ENCODE peak calls at places on chromosomes 16 and 17, in four cellular contexts. S is dorsolateral prefrontal cortex, Y is adrenal gland, L is foreskin keratinocyte. G is an unnamed sample.

GRCh38 chr17:45108595-45109521 is 23.5 kb downstream of the PLCD3 start:
- DNase-seq in S (no peak), L (no peak), Y (no peak), G (no peak)

GRCh38 chr16:11796227-11797165 is 562 bp downstream of the ZC3H7A start:
- DNase-seq in S (peak; percentile 32), L (no peak), Y (peak; percentile 70), G (no peak)

GRCh38 chr17:59331929-59332889 is 754 bp downstream of the YPEL2 start:
- DNase-seq in L (no peak), Y (peak; percentile 59), S (no peak), G (no peak)

GRCh38 chr17:30278032-30278431 is 13.7 kb downstream of the BLMH start:
- DNase-seq in L (no peak), Y (peak; percentile 38), S (no peak), G (no peak)

GRCh38 chr17:22411185-22411784 is 719.0 kb downstream of the KCNJ18 start:
- DNase-seq in L (no peak), S (no peak), Y (no peak), G (no peak)

GRCh38 chr16:3819741-3820724 is 60.5 kb downstream of the CREBBP start:
- DNase-seq in Y (peak; percentile 45), L (peak; percentile 86), S (no peak), G (no peak)

GRCh38 chr16:87791295-87792204 is 25.8 kb upstream of the KLHDC4 start:
- DNase-seq in L (no peak), Y (no peak), S (peak; percentile 78), G (peak; percentile 75)

GRCh38 chr17:79496422-79497005 is 114.3 kb downstream of the RBFOX3 start:
- DNase-seq in L (no peak), Y (no peak), S (no peak), G (peak; percentile 20)

GRCh38 chr16:67260426-67261063 is 11.8 kb downstream of the SLC9A5 start:
- DNase-seq in Y (peak; percentile 42), L (peak; percentile 40), S (no peak), G (peak; percentile 29)

GRCh38 chr17:65027305-65027704 is 29.2 kb downstream of the GNA13 start:
- DNase-seq in S (no peak), L (peak; percentile 81), Y (no peak), G (no peak)

GRCh38 chr17:37389160-37389559 is 13.4 kb downstream of the C17orf78 start:
- DNase-seq in Y (no peak), S (no peak), L (no peak), G (no peak)

GRCh38 chr17:48830840-48831548 is at the start of gene CALCOCO2:
- DNase-seq in L (peak; percentile 80), Y (peak; percentile 94), S (peak; percentile 94), G (peak; percentile 90)
- H3K27ac ChIP-seq in L (peak within 1 kb of the TSS; percentile 88), Y (peak within 1 kb of the TSS; percentile 98), S (peak within 1 kb of the TSS; percentile 83), G (peak within 1 kb of the TSS; percentile 96)

GRCh38 chr17:81401727-81402529 is 6.7 kb downstream of the BAHCC1 start:
- DNase-seq in Y (no peak), S (no peak), L (no peak), G (no peak)
- H3K27ac ChIP-seq in Y (peak overlapping the region; percentile 18), S (peak overlapping the region; percentile 99), L (no peak overlapping the region), G (peak overlapping the region; percentile 94)

DNA sequence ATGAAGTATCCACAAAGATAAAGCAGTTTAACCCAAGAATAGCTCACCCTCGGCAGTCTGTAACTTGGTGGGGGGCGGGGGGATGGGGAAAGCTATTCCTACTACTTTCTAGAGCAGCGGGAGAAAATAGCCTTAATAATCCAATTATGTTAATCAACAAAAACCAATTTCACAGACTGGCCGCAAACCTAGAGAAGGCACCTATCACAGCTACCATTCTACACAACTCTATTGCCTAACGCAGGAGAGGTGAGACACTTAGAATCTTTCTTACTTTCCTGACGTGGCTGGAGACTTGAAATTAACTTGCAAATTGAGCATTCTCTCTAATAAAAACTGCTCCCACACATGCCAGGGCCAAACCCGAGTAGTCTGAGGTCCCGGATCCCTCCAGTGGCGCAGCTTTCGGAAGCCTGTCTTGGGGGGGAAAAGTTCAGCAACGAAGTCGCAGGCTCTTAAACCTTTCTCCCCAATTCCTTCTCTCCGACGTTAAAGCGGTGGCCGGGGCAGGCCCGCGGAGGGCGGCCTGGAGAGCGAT is 776 bp downstream of the SMG6 start:
- DNase-seq in Y (no peak), S (no peak), L (no peak), G (peak; percentile 25)
- H3K27ac ChIP-seq in Y (peak overlapping the region; percentile 84), S (peak overlapping the region; percentile 87), L (peak overlapping the region; percentile 75), G (peak overlapping the region; percentile 90)

GRCh38 chr17:66233023-66233753 is 4.0 kb upstream of the APOH start:
- DNase-seq in Y (no peak), L (no peak), S (no peak), G (no peak)
- H3K27ac ChIP-seq in Y (no peak overlapping the region), L (no peak overlapping the region), S (no peak overlapping the region), G (no peak overlapping the region)

GRCh38 chr17:56834380-56835258 is 668 bp downstream of the DGKE start:
- DNase-seq in S (peak; percentile 32), Y (peak; percentile 54), L (peak; percentile 45), G (peak; percentile 44)

GRCh38 chr17:56833812-56834379 is at the start of the genes C17orf67 and DGKE:
- DNase-seq in S (peak; percentile 94), L (peak; percentile 87), Y (peak; percentile 100), G (peak; percentile 91)

GRCh38 chr17:56831364-56832095 is 2.2 kb downstream of the C17orf67 start:
- DNase-seq in L (no peak), S (no peak), Y (no peak), G (no peak)

GRCh38 chr17:56832446-56832845 is 1.3 kb downstream of the C17orf67 start:
- DNase-seq in S (no peak), Y (no peak), L (peak; percentile 4), G (no peak)

GRCh38 chr17:56833023-56833811 is 503 bp downstream of the C17orf67 start:
- DNase-seq in L (peak; percentile 77), S (peak; percentile 52), Y (peak; percentile 54), G (peak; percentile 45)
- H3K27ac ChIP-seq in L (no peak overlapping the region), S (peak overlapping the region; percentile 85), Y (peak overlapping the region; percentile 52), G (peak overlapping the region; percentile 90)

GRCh38 chr17:27782791-27783206 is 17.5 kb downstream of the NOS2 start:
- DNase-seq in Y (no peak), S (no peak), L (no peak), G (no peak)
- H3K27ac ChIP-seq in Y (no peak overlapping the region), S (no peak overlapping the region), L (no peak overlapping the region), G (no peak overlapping the region)